ENCODE peak calls at places on chromosomes 6 and 20, in nine cellular contexts. Z, V, S, U, D, M, P, Y and O are unnamed samples.

GRCh38 chr6:132734694-132735236 is 20.9 kb upstream of the VNN1 start:
- DNase-seq in V (no peak), Y (peak), U (no peak), Z (peak), P (no peak), S (no peak), M (no peak), D (peak), O (no peak)

GRCh38 chr20:62105592-62105991 is 16.7 kb upstream of the LSM14B start:
- DNase-seq in S (no peak), Y (no peak), M (no peak), D (no peak), U (no peak), V (no peak), P (no peak), Z (no peak), O (no peak)

GRCh38 chr6:34142046-34142445 is 3.8 kb downstream of the GRM4 start:
- DNase-seq in Y (no peak), V (no peak), S (no peak), Z (no peak), U (no peak), M (no peak), P (no peak), D (no peak), O (no peak)

GRCh38 chr6:24052632-24053031 is 73.4 kb upstream of the NRSN1 start:
- DNase-seq in D (no peak), V (no peak), Y (peak), P (no peak), Z (no peak), S (no peak), U (no peak), M (no peak), O (no peak)

GRCh38 chr6:38708483-38708882 is 5.5 kb upstream of the GLO1 start:
- DNase-seq in D (no peak), Y (no peak), U (no peak), Z (no peak), V (no peak), M (no peak), P (no peak), S (no peak), O (no peak)

GRCh38 chr20:20843982-20844381 is 131.5 kb upstream of the RALGAPA2 start:
- DNase-seq in S (no peak), Z (no peak), V (no peak), P (no peak), Y (no peak), M (peak), U (no peak), D (peak), O (no peak)

GRCh38 chr6:111750753-111751684 is 122.2 kb downstream of the FYN start:
- DNase-seq in Y (no peak), S (no peak), Z (no peak), P (peak), V (no peak), U (no peak), D (no peak), M (peak), O (no peak)

GRCh38 chr6:131208787-131209186 is 73.5 kb downstream of the AKAP7 start:
- DNase-seq in U (no peak), V (no peak), D (no peak), Z (no peak), Y (no peak), P (no peak), M (no peak), S (no peak), O (no peak)

GRCh38 chr6:131787955-131788712 is 19.7 kb upstream of the ENPP1 start:
- DNase-seq in S (no peak), P (no peak), V (no peak), Y (peak), D (peak), Z (no peak), M (no peak), U (no peak), O (no peak)

GRCh38 chr6:21861942-21862341 is 268.4 kb downstream of the SOX4 start:
- DNase-seq in M (no peak), V (no peak), P (no peak), D (no peak), Y (no peak), U (no peak), S (no peak), Z (no peak), O (no peak)
- H3K27ac ChIP-seq in M (no peak), V (no peak), P (no peak), D (no peak), Y (no peak), U (no peak), S (no peak), Z (no peak), O (no peak)

GRCh38 chr20:36523341-36523740 is 18.0 kb upstream of the MYL9 start:
- DNase-seq in M (no peak), S (no peak), D (no peak), V (no peak), U (no peak), Y (no peak), Z (no peak), P (no peak), O (no peak)
- H3K27ac ChIP-seq in M (no peak), S (no peak), D (no peak), V (no peak), U (peak), Y (no peak), Z (no peak), P (no peak), O (no peak)

DNA sequence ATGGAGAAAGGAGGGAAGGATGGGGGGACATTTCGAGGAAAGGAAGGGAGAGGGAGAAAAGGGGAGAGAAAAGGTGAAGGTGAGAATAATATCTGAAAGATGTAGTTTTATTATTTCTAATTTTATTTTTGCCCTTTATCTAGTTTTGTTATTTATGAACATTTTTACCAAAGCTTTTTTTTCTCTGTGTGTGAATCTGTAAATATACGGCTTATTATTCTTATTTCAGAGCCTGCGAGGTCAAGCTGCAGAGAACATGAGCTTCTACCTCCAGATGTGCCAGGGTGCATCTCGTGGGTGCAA is 35.0 kb downstream of the HLA-A start:
- DNase-seq in U (no peak), M (no peak), S (no peak), Z (no peak), D (no peak), V (no peak), Y (no peak), P (no peak), O (no peak)
- H3K27ac ChIP-seq in U (peak), M (no peak), S (peak), Z (peak), D (peak), V (peak), Y (peak), P (peak), O (peak)

GRCh38 chr6:14665827-14666724 is 548.5 kb downstream of the CD83 start:
- DNase-seq in V (no peak), P (peak), Y (peak), M (no peak), U (no peak), S (no peak), D (peak), Z (no peak), O (no peak)
- H3K27ac ChIP-seq in V (no peak), P (no peak), Y (peak), M (no peak), U (no peak), S (no peak), D (peak), Z (no peak), O (no peak)

DNA sequence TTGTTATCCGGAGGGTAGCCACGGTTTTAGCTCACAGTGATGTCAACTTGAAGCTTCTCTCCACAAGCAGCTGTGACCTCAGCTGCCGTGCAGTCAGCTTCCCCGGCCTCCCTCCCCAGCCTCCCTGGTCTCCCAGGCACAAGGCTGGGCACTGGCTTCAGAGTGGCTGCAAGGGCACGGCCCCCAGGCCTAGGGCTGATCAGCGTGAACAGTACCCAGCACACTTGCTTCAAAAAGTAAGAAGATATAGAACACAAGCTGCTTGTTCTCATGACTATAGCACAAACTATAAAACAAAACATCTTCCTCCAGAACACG is 199.2 kb upstream of the THBS2 start:
- DNase-seq in P (no peak), D (no peak), V (no peak), U (no peak), Y (no peak), S (no peak), M (no peak), Z (no peak), O (no peak)
- H3K27ac ChIP-seq in P (peak), D (no peak), V (peak), U (peak), Y (peak), S (peak), M (no peak), Z (peak), O (no peak)

GRCh38 chr6:165804331-165805066 is 141.5 kb upstream of the PDE10A start:
- DNase-seq in M (peak), P (no peak), U (no peak), Z (no peak), Y (peak), D (no peak), V (peak), S (no peak), O (no peak)

GRCh38 chr6:165794179-165794601 is 131.1 kb upstream of the PDE10A start:
- DNase-seq in M (no peak), Y (no peak), Z (no peak), V (no peak), D (no peak), U (peak), S (no peak), P (no peak), O (no peak)

GRCh38 chr6:165805067-165805525 is 142.1 kb upstream of the PDE10A start:
- DNase-seq in U (no peak), Z (no peak), P (no peak), Y (no peak), S (no peak), M (no peak), V (no peak), D (no peak), O (no peak)

GRCh38 chr6:165800337-165800736 is 137.3 kb upstream of the PDE10A start:
- DNase-seq in S (no peak), P (no peak), Z (no peak), D (no peak), Y (no peak), V (no peak), M (no peak), U (no peak), O (no peak)

DNA sequence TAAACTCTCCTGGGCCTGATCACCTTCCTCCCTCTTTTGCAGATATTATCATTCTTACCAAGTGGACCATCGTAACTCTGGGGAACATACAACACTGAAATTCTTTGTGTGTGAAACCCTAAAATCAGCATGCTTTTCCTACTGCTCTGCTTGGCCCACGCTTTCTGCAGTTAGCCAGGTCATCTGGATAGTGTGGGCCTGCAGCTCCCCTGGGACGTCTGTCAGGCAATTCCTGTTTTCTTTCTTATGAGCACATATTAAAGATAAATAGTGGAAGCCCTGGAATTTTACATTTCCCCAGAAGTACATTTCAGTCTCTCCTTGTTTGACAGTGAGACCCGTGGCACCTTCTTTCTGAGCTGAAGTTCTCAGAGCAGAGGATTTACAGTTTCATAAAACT is 136.7 kb upstream of the PDE10A start:
- DNase-seq in S (no peak), M (no peak), P (no peak), Z (no peak), U (no peak), D (no peak), V (peak), Y (peak), O (no peak)
- H3K27ac ChIP-seq in S (no peak), M (no peak), P (no peak), Z (no peak), U (no peak), D (no peak), V (peak), Y (no peak), O (no peak)

DNA sequence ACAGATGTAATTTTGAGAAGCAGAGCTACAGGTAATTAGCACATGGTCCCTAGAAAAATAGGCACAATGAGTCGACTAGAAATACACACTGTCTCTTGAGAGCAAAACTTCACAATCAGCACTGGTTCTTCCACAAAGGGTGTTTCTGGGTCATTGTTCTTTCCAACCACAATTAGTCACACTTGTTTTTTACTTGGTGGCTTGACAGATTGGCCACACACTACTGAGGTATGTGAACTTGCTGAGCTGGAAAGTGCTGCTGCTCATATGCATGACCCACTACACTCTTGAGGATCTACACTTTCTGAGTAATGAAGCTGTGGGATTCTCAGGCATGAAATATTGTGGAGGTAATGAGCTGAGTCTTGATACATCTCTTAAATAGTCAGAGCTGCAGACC is 347.7 kb downstream of the BCKDHB start:
- DNase-seq in Z (no peak), V (no peak), U (no peak), S (no peak), D (peak), M (no peak), Y (peak), P (no peak), O (no peak)
- H3K27ac ChIP-seq in Z (no peak), V (no peak), U (no peak), S (peak), D (peak), M (no peak), Y (peak), P (no peak), O (no peak)